ENCODE peak calls at places on chromosomes 16 and 17, in eight cellular contexts. S is WERI-Rb-1, P is fibroblast of lung, H is brain microvascular endothelial cell, Z is A549, O is left ventricle myocardium inferior, L is H1, E is adrenal gland. Y is an unnamed sample.

GRCh38 chr17:28416703-28417311 is 10.8 kb upstream of the SLC46A1 start:
- DNase-seq in E (peak), P (peak), L (no peak), H (peak), O (no peak), S (peak), Z (peak), Y (peak)

GRCh38 chr16:17313085-17313611 is 157.6 kb downstream of the XYLT1 start:
- DNase-seq in L (no peak), S (no peak), E (peak), H (no peak), Z (no peak), O (no peak), P (peak), Y (no peak)

GRCh38 chr16:54006693-54007092 is 279.9 kb downstream of the IRX3 start:
- DNase-seq in E (no peak), S (no peak), H (no peak), O (no peak), Z (no peak), L (no peak), P (peak), Y (no peak)

GRCh38 chr17:2056221-2057129 is 1.6 kb downstream of the HIC1 start:
- DNase-seq in E (no peak), Z (no peak), O (no peak), L (no peak), H (peak), S (no peak), P (peak), Y (no peak)

GRCh38 chr17:42283241-42284019 is 4.9 kb upstream of the STAT5A start:
- DNase-seq in E (peak), H (no peak), S (peak), O (no peak), P (no peak), L (no peak), Z (no peak), Y (no peak)

GRCh38 chr17:51805220-51805619 is 353.3 kb downstream of the CA10 start:
- DNase-seq in E (no peak), P (no peak), O (no peak), L (no peak), Z (no peak), H (no peak), S (no peak), Y (no peak)

GRCh38 chr17:4497101-4497824 is 1.4 kb upstream of the SPNS2 start:
- DNase-seq in P (peak), E (peak), H (no peak), L (no peak), O (no peak), S (peak), Z (no peak), Y (no peak)

GRCh38 chr16:27961296-27961620 is 102.3 kb downstream of the GSG1L start:
- DNase-seq in H (no peak), S (no peak), L (no peak), E (no peak), Z (no peak), O (no peak), P (no peak), Y (no peak)

GRCh38 chr17:6047966-6048365 is 22.2 kb upstream of the WSCD1 start:
- DNase-seq in P (peak), O (no peak), H (no peak), S (no peak), Z (no peak), L (no peak), E (no peak), Y (peak)

GRCh38 chr17:45394001-45394912 is 38.4 kb downstream of the ARHGAP27 start:
- DNase-seq in O (no peak), L (no peak), P (no peak), H (no peak), Z (no peak), S (no peak), E (no peak), Y (no peak)

GRCh38 chr17:13140750-13141149 is 122.9 kb upstream of the ELAC2 start:
- DNase-seq in E (no peak), P (peak), H (no peak), S (no peak), O (no peak), Z (no peak), L (peak), Y (no peak)

GRCh38 chr16:25126820-25127232 is 15.3 kb downstream of the LCMT1 start:
- DNase-seq in S (no peak), O (no peak), L (no peak), H (peak), P (peak), E (peak), Z (peak), Y (peak)

GRCh38 chr17:59451706-59452105 is 113.7 kb upstream of the DHX40 start:
- DNase-seq in S (no peak), E (no peak), O (no peak), P (peak), Z (peak), H (peak), L (no peak), Y (no peak)

DNA sequence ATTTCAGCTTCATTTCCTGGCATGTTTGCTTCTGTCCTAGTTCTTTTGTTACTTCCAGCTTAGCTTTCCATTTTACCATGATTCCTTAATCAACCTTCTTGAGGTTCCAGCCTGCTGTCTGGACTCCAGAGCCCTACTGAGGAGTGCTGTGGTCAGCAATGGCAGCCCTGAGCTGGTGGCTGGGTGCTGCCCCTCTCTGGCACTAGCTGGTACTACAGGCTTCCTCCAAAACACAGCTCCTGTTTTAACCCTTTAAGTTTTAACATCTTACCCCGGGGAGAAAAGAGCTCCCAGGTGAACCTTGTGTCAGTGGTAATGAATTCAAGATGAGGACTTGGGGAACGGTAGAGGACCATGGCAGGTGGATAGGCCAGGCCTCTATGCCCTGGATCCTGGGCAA is 395.5 kb downstream of the TMEM114 start:
- DNase-seq in P (no peak), E (no peak), L (peak), Z (peak), H (no peak), S (peak), O (no peak), Y (no peak)
- TF ChIP-seq CTCF in P (no peak), E (no peak), L (peak), Z (no peak), H (peak), S (peak), O (peak), Y (no peak)

DNA sequence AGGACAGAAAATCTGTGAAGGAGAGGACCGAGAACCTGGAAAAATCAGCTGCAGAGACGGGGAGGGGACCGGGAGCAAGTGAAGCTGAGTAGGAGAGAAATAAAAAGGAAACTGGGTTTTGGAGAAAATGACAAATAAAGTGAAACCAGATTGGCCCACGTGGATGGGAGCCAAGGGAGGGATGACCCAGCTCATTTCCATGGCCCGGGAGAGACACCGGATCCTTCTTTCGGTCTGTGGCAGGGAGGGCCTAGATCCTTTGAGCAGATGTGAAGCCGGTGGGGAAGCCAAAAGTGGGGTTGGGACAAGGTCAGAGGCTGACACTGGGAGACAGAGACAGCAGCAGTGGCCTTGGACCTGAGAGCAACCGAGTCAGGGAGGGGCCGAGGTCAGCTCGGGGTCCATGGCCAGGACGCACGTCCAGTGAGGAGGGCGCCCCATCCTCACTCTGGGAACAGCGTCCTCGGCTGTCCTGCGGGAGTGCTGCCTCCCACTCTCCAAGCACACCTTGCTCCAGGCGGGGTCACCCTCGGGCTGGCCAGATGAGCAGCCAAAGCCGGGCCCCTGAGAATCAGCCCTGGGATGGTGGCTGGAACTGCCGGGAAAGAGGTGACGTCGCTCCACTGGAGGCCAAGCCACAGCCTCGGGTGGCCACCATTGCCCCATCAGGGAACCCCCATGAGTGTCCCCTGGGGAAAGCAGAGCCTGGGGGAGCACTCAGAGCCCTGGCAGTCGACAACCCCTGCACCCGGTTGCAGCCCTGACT is 50.8 kb upstream of the CDR2 start:
- DNase-seq in S (no peak), O (peak), E (peak), L (no peak), P (no peak), Z (no peak), H (no peak), Y (no peak)
- H3K4me3 ChIP-seq in S (no peak), O (peak), E (no peak), L (no peak), P (peak), Z (no peak), H (no peak), Y (no peak)

GRCh38 chr16:11914759-11915643 is 755 bp downstream of the GSPT1 start:
- DNase-seq in S (peak), L (no peak), H (peak), E (peak), P (peak), Z (peak), O (peak), Y (no peak)
- TF ChIP-seq CTCF in S (no peak), L (no peak), H (no peak), E (no peak), P (no peak), Z (no peak), O (peak), Y (no peak)

GRCh38 chr17:797236-797635 is 15.1 kb downstream of the MRM3 start:
- DNase-seq in Z (no peak), O (no peak), E (no peak), H (no peak), L (no peak), S (no peak), P (no peak), Y (no peak)

GRCh38 chr17:795721-796120 is 13.6 kb downstream of the MRM3 start:
- DNase-seq in L (no peak), Z (no peak), O (no peak), H (no peak), P (no peak), E (no peak), S (no peak), Y (no peak)

GRCh38 chr17:794876-795275 is 12.7 kb downstream of the MRM3 start:
- DNase-seq in P (peak), H (peak), S (peak), E (peak), L (no peak), Z (peak), O (peak), Y (peak)

GRCh38 chr17:796609-797008 is 14.5 kb downstream of the MRM3 start:
- DNase-seq in E (no peak), H (no peak), L (no peak), S (no peak), Z (no peak), O (no peak), P (no peak), Y (no peak)

DNA sequence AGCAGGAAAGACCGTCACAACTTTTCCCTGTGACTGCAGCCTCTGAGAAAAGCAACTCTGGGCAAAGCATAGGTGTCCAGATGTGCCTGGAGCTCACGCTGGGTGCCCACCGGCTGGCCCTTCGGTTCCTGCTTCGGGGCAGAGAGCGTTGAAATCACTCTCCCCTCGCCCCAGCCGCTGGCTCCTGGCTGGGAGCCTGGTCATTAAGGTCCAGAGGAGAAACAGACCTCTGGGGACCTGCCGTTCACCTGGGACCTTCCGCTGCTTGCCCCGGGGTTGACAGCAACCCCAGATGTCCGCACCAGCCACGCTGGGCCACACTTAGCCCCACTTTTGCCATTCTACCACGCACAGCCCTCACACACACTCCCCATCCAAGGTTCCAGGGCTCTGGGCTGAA is 13.1 kb downstream of the MRM3 start:
- DNase-seq in H (no peak), P (no peak), S (no peak), O (no peak), E (no peak), Z (no peak), L (no peak), Y (no peak)
- H3K4me3 ChIP-seq in H (peak), P (no peak), S (no peak), O (peak), E (no peak), Z (no peak), L (no peak), Y (no peak)

DNA sequence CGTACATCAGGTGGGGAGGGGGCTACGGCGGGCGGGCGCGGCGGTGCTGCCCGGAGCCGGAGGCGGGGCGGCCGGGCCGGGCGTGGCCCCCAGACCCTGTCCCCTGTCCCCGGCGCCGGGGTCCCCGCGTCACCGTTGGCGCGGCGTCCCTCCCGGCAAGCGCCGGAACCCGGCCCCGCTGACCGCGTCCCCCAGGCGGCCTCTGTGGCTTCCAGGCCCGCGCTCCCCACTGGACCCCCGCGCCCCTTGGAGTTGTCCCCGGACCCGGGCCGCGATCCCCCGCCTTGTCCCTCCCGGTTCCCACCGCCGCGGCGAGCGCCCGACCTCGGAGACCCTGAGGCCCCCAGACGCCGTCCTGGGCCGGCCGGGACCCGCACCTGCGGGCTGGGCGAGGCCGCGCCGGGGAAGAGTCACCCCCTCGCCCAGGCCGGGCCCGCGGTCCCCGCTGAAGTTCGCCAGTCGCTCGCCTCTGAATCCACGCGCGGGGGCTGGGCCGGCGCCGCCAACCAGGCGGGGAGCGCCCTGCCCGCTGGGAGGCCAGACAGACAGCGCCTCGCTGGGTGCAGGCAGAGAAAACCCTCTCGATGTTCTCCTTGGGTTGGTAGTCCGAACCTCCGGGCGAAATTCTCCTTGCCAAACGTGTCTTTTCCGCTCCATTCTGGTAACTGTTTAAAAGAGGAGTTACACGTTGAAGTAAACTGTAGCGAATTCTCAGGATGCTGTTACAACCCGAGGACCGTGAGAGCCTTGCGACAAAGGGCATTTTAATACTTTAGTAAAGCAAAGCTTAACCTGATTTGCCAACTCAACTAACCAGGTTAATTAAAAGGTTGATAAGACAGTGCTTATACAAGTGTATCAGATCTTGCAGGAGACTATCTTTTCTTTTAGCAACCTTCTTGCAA is 761 bp downstream of the GAN start:
- DNase-seq in P (peak), S (peak), H (peak), E (peak), O (peak), L (no peak), Z (peak), Y (no peak)
- TF ChIP-seq CTCF in P (peak), S (peak), H (peak), E (no peak), O (no peak), L (no peak), Z (no peak), Y (no peak)

GRCh38 chr17:81096741-81097133 is 61.8 kb downstream of the BAIAP2 start:
- DNase-seq in S (no peak), L (no peak), P (no peak), E (no peak), Z (no peak), O (no peak), H (no peak), Y (no peak)
- H3K4me3 ChIP-seq in S (no peak), L (no peak), P (no peak), E (no peak), Z (no peak), O (no peak), H (no peak), Y (no peak)

GRCh38 chr16:85631802-85632393 is 18.8 kb downstream of the GSE1 start:
- DNase-seq in P (no peak), H (no peak), E (no peak), O (no peak), S (no peak), Z (no peak), L (no peak), Y (no peak)
- TF ChIP-seq CTCF in P (no peak), H (peak), E (no peak), O (no peak), S (peak), Z (peak), L (peak), Y (peak)

Y was measured in astrocyte of the cerebellum.